ENCODE peak calls at places on chromosome 11, in five cellular contexts. E is adipocyte, C is tibial artery, O is transverse colon, T is PC-3. U is an unnamed sample. For H3K4me1, the result is how much of the 10 kb centered on the place peaks cover.

GRCh38 chr11:81039916-81040530 is 1599.2 kb upstream of the TENM4 start:
- DNase-seq in E (no peak), C (no peak), O (no peak), T (no peak), U (no peak)

GRCh38 chr11:126832387-126832786 is 168.2 kb downstream of the KIRREL3 start:
- DNase-seq in E (no peak), C (no peak), O (no peak), T (no peak), U (no peak)

GRCh38 chr11:70078796-70079616 is 889 bp downstream of the ANO1 start:
- DNase-seq in E (no peak), C (peak), O (no peak), T (peak), U (no peak)

GRCh38 chr11:46363455-46363920 is 16.2 kb downstream of the DGKZ start:
- DNase-seq in E (peak), C (no peak), O (no peak), T (peak), U (no peak)

GRCh38 chr11:125093502-125093901 is 17.9 kb downstream of the TMEM218 start:
- DNase-seq in E (no peak), C (no peak), O (no peak), T (no peak), U (no peak)

GRCh38 chr11:103534191-103534590 is 425.0 kb downstream of the DYNC2H1 start:
- DNase-seq in E (no peak), C (no peak), O (no peak), T (no peak), U (no peak)

GRCh38 chr11:112844530-112844929 is 116.7 kb upstream of the NCAM1 start:
- DNase-seq in E (no peak), C (no peak), O (no peak), T (no peak), U (no peak)

GRCh38 chr11:2779499-2779980 is 79.7 kb upstream of the KCNQ1OT1 start:
- DNase-seq in E (no peak), C (no peak), O (no peak), T (no peak), U (no peak)

GRCh38 chr11:119179983-119180382 is 5.3 kb upstream of the NHERF4 start:
- DNase-seq in E (no peak), C (no peak), O (no peak), T (no peak), U (no peak)

GRCh38 chr11:15963266-15963665 is 393.1 kb downstream of the SOX6 start:
- DNase-seq in E (no peak), C (no peak), O (no peak), T (no peak), U (no peak)

GRCh38 chr11:120708511-120709183 is 197.1 kb downstream of the GRIK4 start:
- DNase-seq in E (no peak), C (no peak), O (no peak), T (no peak), U (no peak)

GRCh38 chr11:120709808-120710207 is 198.3 kb downstream of the GRIK4 start:
- DNase-seq in E (no peak), C (no peak), O (no peak), T (no peak), U (no peak)

GRCh38 chr11:120706257-120706656 is 194.7 kb downstream of the GRIK4 start:
- DNase-seq in E (no peak), C (no peak), O (no peak), T (no peak), U (no peak)

GRCh38 chr11:120707098-120707497 is 195.6 kb downstream of the GRIK4 start:
- DNase-seq in E (no peak), C (no peak), O (no peak), T (no peak), U (no peak)

GRCh38 chr11:120707663-120708062 is 196.1 kb downstream of the GRIK4 start:
- DNase-seq in E (no peak), C (no peak), O (no peak), T (no peak), U (no peak)
- H3K4me1 ChIP-seq in E (under half), C (under half), O (under half), T (under half), U (under half)

GRCh38 chr11:12862761-12863469 is 146.2 kb upstream of the RASSF10 start:
- DNase-seq in E (peak), C (no peak), O (peak), T (no peak), U (no peak)
- H3K4me3 ChIP-seq in E (peak), C (no peak), O (no peak), T (no peak), U (no peak)

DNA sequence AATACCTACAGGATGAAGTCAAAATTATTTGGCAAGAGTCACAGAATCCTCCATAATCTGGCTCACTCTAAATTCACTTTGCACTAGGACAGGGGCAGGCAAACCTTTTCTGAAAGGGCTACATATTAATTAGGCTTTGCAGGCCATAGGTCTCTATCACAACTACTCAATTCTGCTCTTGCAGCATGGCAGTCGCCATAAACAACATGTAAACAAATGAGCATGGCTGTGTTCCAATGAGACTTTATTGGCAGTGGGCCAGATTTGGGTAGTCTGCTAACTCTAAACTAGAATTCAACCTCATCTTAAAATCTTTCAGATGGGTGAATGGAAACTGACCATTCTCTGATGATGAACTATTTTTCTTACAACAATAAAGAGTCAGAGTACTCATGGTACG is 5.8 kb downstream of the THRSP start:
- DNase-seq in E (no peak), C (no peak), O (no peak), T (no peak), U (no peak)
- H3K4me1 ChIP-seq in E (under half), C (under half), O (under half), T (under half), U (under half)

DNA sequence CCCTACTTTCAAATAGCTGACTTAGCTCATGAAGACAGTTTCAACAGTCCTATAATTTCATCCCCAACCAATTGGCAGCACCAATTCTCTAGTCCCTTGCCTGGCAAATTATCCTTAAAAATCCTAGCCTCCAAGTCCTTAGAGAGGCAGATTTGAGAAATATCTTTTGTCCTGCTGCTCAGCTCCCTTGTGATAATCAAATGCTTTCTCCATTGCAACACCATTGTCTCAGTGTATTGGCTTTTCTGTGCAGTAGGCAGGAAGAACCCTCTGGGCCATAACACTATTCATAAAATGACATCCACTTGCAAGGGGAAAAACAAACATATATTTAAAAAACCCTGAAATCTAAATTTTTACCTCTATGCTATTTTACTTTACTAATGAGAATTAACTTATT is 89.6 kb downstream of the AASDHPPT start:
- DNase-seq in E (no peak), C (no peak), O (no peak), T (no peak), U (no peak)
- H3K4me3 ChIP-seq in E (no peak), C (no peak), O (no peak), T (no peak), U (no peak)

DNA sequence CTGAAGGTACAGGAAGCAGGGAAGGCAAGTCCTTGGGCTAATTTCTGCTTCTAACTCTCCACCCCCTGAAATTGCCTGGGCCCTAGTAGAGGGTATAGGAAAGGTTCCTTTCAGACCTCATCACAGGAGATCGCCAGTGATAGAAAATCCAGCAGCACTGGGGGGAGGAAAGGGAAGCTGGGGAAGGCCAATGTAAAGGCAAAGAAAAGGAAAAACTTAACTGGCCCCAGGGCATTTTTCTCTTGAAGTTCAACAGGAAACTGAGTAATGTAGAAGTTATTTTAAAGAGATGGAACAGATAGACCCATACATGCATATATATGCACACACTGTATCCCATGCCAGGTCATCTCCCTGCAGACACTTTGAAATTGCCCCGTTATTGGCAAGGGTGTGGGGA is 134.0 kb downstream of the TRIM44 start:
- DNase-seq in E (peak), C (no peak), O (no peak), T (peak), U (no peak)
- H3K4me1 ChIP-seq in E (under half), C (under half), O (under half), T (half or more), U (under half)

GRCh38 chr11:10725907-10726253 is 25.2 kb upstream of the CTR9 start:
- DNase-seq in E (no peak), C (no peak), O (no peak), T (no peak), U (no peak)

GRCh38 chr11:10730151-10730550 is 20.9 kb upstream of the CTR9 start:
- DNase-seq in E (no peak), C (no peak), O (no peak), T (no peak), U (no peak)

GRCh38 chr11:10727259-10727851 is 23.7 kb upstream of the CTR9 start:
- DNase-seq in E (no peak), C (no peak), O (no peak), T (no peak), U (no peak)

GRCh38 chr11:10728779-10729472 is 22.1 kb upstream of the CTR9 start:
- DNase-seq in E (peak), C (no peak), O (no peak), T (no peak), U (no peak)

GRCh38 chr11:10728154-10728553 is 22.9 kb upstream of the CTR9 start:
- DNase-seq in E (no peak), C (no peak), O (no peak), T (no peak), U (no peak)
- H3K4me3 ChIP-seq in E (no peak), C (no peak), O (no peak), T (no peak), U (no peak)